ENCODE peak calls at places on chromosomes 1 and 21, in seven cellular contexts. One of them, this sample, is unnamed. For H3K4me1 and H3K36me3, the result is how much of the 10 kb centered on the place peaks cover.

GRCh38 chr1:16348414-16349182 is 3.7 kb downstream of the FBXO42 start:
- DNase-seq in heart right ventricle: no peak
- DNase-seq in thoracic aorta: no peak
- DNase-seq in breast epithelium: no peak
- DNase-seq in CD4-positive, CD25-positive, alpha-beta regulatory T cell: no peak
- DNase-seq in GM23248: peak
- DNase-seq in BE2C: no peak
- DNase-seq in this sample: no peak

GRCh38 chr1:215543191-215543606 is 23.9 kb upstream of the KCTD3 start:
- DNase-seq in heart right ventricle: no peak
- DNase-seq in thoracic aorta: no peak
- DNase-seq in breast epithelium: peak
- DNase-seq in CD4-positive, CD25-positive, alpha-beta regulatory T cell: no peak
- DNase-seq in GM23248: peak
- DNase-seq in BE2C: peak
- DNase-seq in this sample: no peak

GRCh38 chr1:62128765-62129164 is 65.9 kb upstream of the L1TD1 start:
- DNase-seq in heart right ventricle: no peak
- DNase-seq in thoracic aorta: no peak
- DNase-seq in breast epithelium: no peak
- DNase-seq in CD4-positive, CD25-positive, alpha-beta regulatory T cell: no peak
- DNase-seq in GM23248: no peak
- DNase-seq in BE2C: no peak
- DNase-seq in this sample: no peak

GRCh38 chr1:24391882-24392603 is 21.5 kb downstream of the STPG1 start:
- DNase-seq in heart right ventricle: peak
- DNase-seq in thoracic aorta: no peak
- DNase-seq in breast epithelium: peak
- DNase-seq in CD4-positive, CD25-positive, alpha-beta regulatory T cell: peak
- DNase-seq in GM23248: peak
- DNase-seq in BE2C: peak
- DNase-seq in this sample: peak

GRCh38 chr1:227762231-227762911 is 27.1 kb downstream of the SNAP47 start:
- DNase-seq in heart right ventricle: peak
- DNase-seq in thoracic aorta: peak
- DNase-seq in breast epithelium: peak
- DNase-seq in CD4-positive, CD25-positive, alpha-beta regulatory T cell: peak
- DNase-seq in GM23248: peak
- DNase-seq in BE2C: peak
- DNase-seq in this sample: peak

GRCh38 chr1:12630946-12631540 is 12.8 kb upstream of the AADACL4 start:
- DNase-seq in heart right ventricle: no peak
- DNase-seq in thoracic aorta: no peak
- DNase-seq in breast epithelium: no peak
- DNase-seq in CD4-positive, CD25-positive, alpha-beta regulatory T cell: no peak
- DNase-seq in GM23248: peak
- DNase-seq in BE2C: no peak
- DNase-seq in this sample: no peak

GRCh38 chr1:203153989-203154821 is 21.4 kb downstream of the MYBPH start:
- DNase-seq in heart right ventricle: no peak
- DNase-seq in thoracic aorta: no peak
- DNase-seq in breast epithelium: peak
- DNase-seq in CD4-positive, CD25-positive, alpha-beta regulatory T cell: no peak
- DNase-seq in GM23248: peak
- DNase-seq in BE2C: peak
- DNase-seq in this sample: no peak

GRCh38 chr1:217026506-217026905 is 303.3 kb upstream of the ESRRG start:
- DNase-seq in heart right ventricle: no peak
- DNase-seq in thoracic aorta: no peak
- DNase-seq in breast epithelium: no peak
- DNase-seq in CD4-positive, CD25-positive, alpha-beta regulatory T cell: no peak
- DNase-seq in GM23248: peak
- DNase-seq in BE2C: no peak
- DNase-seq in this sample: no peak

GRCh38 chr1:231446138-231446537 is 24.1 kb upstream of the EGLN1 start:
- DNase-seq in heart right ventricle: no peak
- DNase-seq in thoracic aorta: no peak
- DNase-seq in breast epithelium: no peak
- DNase-seq in CD4-positive, CD25-positive, alpha-beta regulatory T cell: no peak
- DNase-seq in GM23248: no peak
- DNase-seq in BE2C: no peak
- DNase-seq in this sample: no peak

GRCh38 chr1:160096491-160097116 is 1.8 kb downstream of the IGSF8 start:
- DNase-seq in heart right ventricle: no peak
- DNase-seq in thoracic aorta: no peak
- DNase-seq in breast epithelium: peak
- DNase-seq in CD4-positive, CD25-positive, alpha-beta regulatory T cell: no peak
- DNase-seq in GM23248: peak
- DNase-seq in BE2C: no peak
- DNase-seq in this sample: peak

GRCh38 chr1:228884615-228885566 is 149.6 kb downstream of the RHOU start:
- DNase-seq in heart right ventricle: no peak
- DNase-seq in thoracic aorta: no peak
- DNase-seq in breast epithelium: no peak
- DNase-seq in CD4-positive, CD25-positive, alpha-beta regulatory T cell: no peak
- DNase-seq in GM23248: peak
- DNase-seq in BE2C: no peak
- DNase-seq in this sample: no peak

DNA sequence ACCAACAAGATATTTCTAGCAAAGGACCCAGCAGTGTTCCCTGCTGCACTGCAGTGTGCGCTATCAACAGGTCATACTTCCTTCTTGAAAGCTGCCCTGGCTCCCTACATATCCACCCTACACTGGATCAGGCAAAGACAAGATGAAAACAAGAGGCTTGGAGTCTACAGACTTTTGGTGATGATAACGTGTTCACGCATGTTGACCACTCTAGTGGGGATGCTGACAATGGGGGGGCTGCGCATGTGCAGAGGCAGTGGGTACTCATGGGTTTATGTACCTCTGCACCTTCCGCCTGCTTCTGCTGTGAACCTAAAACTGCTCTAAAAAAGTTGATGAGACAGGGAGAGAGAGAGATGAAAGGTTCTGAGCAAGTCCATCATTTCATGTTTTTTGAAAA is 5.5 kb downstream of the ENO1 start:
- DNase-seq in heart right ventricle: no peak
- DNase-seq in thoracic aorta: no peak
- DNase-seq in breast epithelium: no peak
- DNase-seq in CD4-positive, CD25-positive, alpha-beta regulatory T cell: no peak
- DNase-seq in GM23248: no peak
- DNase-seq in BE2C: no peak
- DNase-seq in this sample: no peak
- H3K4me1 ChIP-seq in heart right ventricle: half or more
- H3K4me1 ChIP-seq in thoracic aorta: under half
- H3K4me1 ChIP-seq in breast epithelium: under half
- H3K4me1 ChIP-seq in CD4-positive, CD25-positive, alpha-beta regulatory T cell: under half
- H3K4me1 ChIP-seq in GM23248: half or more
- H3K4me1 ChIP-seq in BE2C: under half
- H3K4me1 ChIP-seq in this sample: half or more

DNA sequence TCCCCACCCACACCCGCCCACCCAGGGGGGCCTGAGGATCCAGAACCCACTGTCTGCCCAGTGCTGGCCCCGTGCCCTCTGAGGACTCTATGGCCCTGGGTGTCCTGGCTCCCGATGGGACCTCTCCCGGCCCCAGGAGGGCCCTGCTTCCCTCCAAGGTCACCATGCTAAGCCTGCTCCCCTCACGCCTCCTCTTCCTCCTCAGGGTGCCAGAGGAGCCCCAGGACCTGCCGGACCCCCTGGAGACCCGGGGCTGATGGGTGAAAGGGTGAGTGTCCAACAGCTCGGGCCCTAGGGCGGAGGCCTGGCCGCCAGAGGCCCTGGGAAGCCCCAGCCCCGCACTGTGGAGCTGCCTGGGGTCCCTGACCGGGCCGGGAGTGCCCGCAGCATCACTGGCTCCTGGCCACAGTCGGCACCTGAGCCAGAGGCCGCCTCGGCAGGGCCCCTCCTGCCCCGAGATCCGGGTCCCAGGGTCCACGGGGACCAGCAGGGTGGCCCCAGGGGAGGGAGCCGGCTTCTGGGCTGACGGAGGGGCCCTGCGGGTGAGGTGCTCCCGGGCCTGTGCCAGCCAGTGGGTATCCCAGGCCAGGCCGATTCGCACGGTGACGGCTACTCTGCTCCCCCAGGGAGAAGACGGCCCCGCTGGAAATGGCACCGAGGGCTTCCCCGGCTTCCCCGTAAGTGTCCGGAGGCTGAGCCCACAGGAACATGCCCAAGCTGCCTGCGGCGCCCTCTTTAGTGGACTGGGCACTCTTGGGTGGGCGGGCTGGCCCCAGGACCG is 16.1 kb downstream of the COL6A1 start:
- DNase-seq in heart right ventricle: peak
- DNase-seq in thoracic aorta: no peak
- DNase-seq in breast epithelium: peak
- DNase-seq in CD4-positive, CD25-positive, alpha-beta regulatory T cell: no peak
- DNase-seq in GM23248: no peak
- DNase-seq in BE2C: peak
- DNase-seq in this sample: peak
- H3K36me3 ChIP-seq in heart right ventricle: under half
- H3K36me3 ChIP-seq in thoracic aorta: half or more
- H3K36me3 ChIP-seq in breast epithelium: under half
- H3K36me3 ChIP-seq in CD4-positive, CD25-positive, alpha-beta regulatory T cell: under half
- H3K36me3 ChIP-seq in GM23248: under half
- H3K36me3 ChIP-seq in BE2C: under half
- H3K36me3 ChIP-seq in this sample: half or more

GRCh38 chr1:244817415-244817894 is 18.0 kb upstream of the COX20 start:
- DNase-seq in heart right ventricle: no peak
- DNase-seq in thoracic aorta: no peak
- DNase-seq in breast epithelium: no peak
- DNase-seq in CD4-positive, CD25-positive, alpha-beta regulatory T cell: no peak
- DNase-seq in GM23248: no peak
- DNase-seq in BE2C: no peak
- DNase-seq in this sample: no peak

GRCh38 chr1:244820131-244820530 is 15.3 kb upstream of the COX20 start:
- DNase-seq in heart right ventricle: no peak
- DNase-seq in thoracic aorta: no peak
- DNase-seq in breast epithelium: no peak
- DNase-seq in CD4-positive, CD25-positive, alpha-beta regulatory T cell: no peak
- DNase-seq in GM23248: no peak
- DNase-seq in BE2C: no peak
- DNase-seq in this sample: peak

GRCh38 chr1:244822878-244823277 is 12.6 kb upstream of the COX20 start:
- DNase-seq in heart right ventricle: no peak
- DNase-seq in thoracic aorta: no peak
- DNase-seq in breast epithelium: no peak
- DNase-seq in CD4-positive, CD25-positive, alpha-beta regulatory T cell: no peak
- DNase-seq in GM23248: no peak
- DNase-seq in BE2C: no peak
- DNase-seq in this sample: no peak

GRCh38 chr1:244815600-244816099 is 19.8 kb upstream of the COX20 start:
- DNase-seq in heart right ventricle: no peak
- DNase-seq in thoracic aorta: no peak
- DNase-seq in breast epithelium: no peak
- DNase-seq in CD4-positive, CD25-positive, alpha-beta regulatory T cell: no peak
- DNase-seq in GM23248: no peak
- DNase-seq in BE2C: no peak
- DNase-seq in this sample: peak

GRCh38 chr1:244821134-244821533 is 14.3 kb upstream of the COX20 start:
- DNase-seq in heart right ventricle: no peak
- DNase-seq in thoracic aorta: no peak
- DNase-seq in breast epithelium: no peak
- DNase-seq in CD4-positive, CD25-positive, alpha-beta regulatory T cell: no peak
- DNase-seq in GM23248: no peak
- DNase-seq in BE2C: no peak
- DNase-seq in this sample: peak
- H3K4me3 ChIP-seq in heart right ventricle: no peak
- H3K4me3 ChIP-seq in thoracic aorta: no peak
- H3K4me3 ChIP-seq in breast epithelium: no peak
- H3K4me3 ChIP-seq in CD4-positive, CD25-positive, alpha-beta regulatory T cell: no peak
- H3K4me3 ChIP-seq in GM23248: no peak
- H3K4me3 ChIP-seq in BE2C: no peak
- H3K4me3 ChIP-seq in this sample: no peak

GRCh38 chr1:226639631-226640061 is 91.1 kb downstream of the STUM start:
- DNase-seq in heart right ventricle: no peak
- DNase-seq in thoracic aorta: no peak
- DNase-seq in breast epithelium: no peak
- DNase-seq in CD4-positive, CD25-positive, alpha-beta regulatory T cell: no peak
- DNase-seq in GM23248: no peak
- DNase-seq in BE2C: no peak
- DNase-seq in this sample: no peak
- H3K4me1 ChIP-seq in heart right ventricle: under half
- H3K4me1 ChIP-seq in thoracic aorta: under half
- H3K4me1 ChIP-seq in breast epithelium: under half
- H3K4me1 ChIP-seq in CD4-positive, CD25-positive, alpha-beta regulatory T cell: half or more
- H3K4me1 ChIP-seq in GM23248: under half
- H3K4me1 ChIP-seq in BE2C: under half
- H3K4me1 ChIP-seq in this sample: under half

GRCh38 chr1:186327331-186327730 is 47.7 kb downstream of the TPR start:
- DNase-seq in heart right ventricle: no peak
- DNase-seq in thoracic aorta: no peak
- DNase-seq in breast epithelium: no peak
- DNase-seq in CD4-positive, CD25-positive, alpha-beta regulatory T cell: no peak
- DNase-seq in GM23248: no peak
- DNase-seq in BE2C: no peak
- DNase-seq in this sample: no peak
- H3K36me3 ChIP-seq in heart right ventricle: under half
- H3K36me3 ChIP-seq in thoracic aorta: under half
- H3K36me3 ChIP-seq in breast epithelium: under half
- H3K36me3 ChIP-seq in CD4-positive, CD25-positive, alpha-beta regulatory T cell: half or more
- H3K36me3 ChIP-seq in GM23248: half or more
- H3K36me3 ChIP-seq in BE2C: half or more
- H3K36me3 ChIP-seq in this sample: half or more

DNA sequence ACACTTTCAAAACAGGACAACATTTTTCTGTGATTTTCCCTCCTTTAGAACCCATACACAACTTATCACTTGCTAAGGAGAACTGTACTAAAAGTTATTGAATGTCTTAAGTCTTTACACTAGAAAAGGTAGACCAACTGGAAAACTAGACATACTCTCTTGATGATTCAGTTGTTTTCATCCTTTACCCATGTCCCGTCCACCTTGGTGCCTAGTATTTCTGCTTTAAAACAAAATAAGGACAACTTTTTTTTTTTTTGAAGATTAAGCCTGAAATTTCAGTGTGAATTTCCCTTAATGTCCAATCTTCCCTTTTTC is 4.5 kb downstream of the CDKN2C start:
- DNase-seq in heart right ventricle: no peak
- DNase-seq in thoracic aorta: no peak
- DNase-seq in breast epithelium: no peak
- DNase-seq in CD4-positive, CD25-positive, alpha-beta regulatory T cell: no peak
- DNase-seq in GM23248: no peak
- DNase-seq in BE2C: no peak
- DNase-seq in this sample: no peak
- H3K4me3 ChIP-seq in heart right ventricle: no peak
- H3K4me3 ChIP-seq in thoracic aorta: no peak
- H3K4me3 ChIP-seq in breast epithelium: peak
- H3K4me3 ChIP-seq in CD4-positive, CD25-positive, alpha-beta regulatory T cell: no peak
- H3K4me3 ChIP-seq in GM23248: no peak
- H3K4me3 ChIP-seq in BE2C: peak
- H3K4me3 ChIP-seq in this sample: peak